ENCODE peak calls at places on chromosomes 13 and 19, in eight cellular contexts. A, S, J, L, V, I, N and W are unnamed samples.

GRCh38 chr19:4081441-4082129 is 14.9 kb upstream of the ZBTB7A start:
- DNase-seq in A (no peak), S (no peak), J (no peak), L (peak; percentile 65), V (no peak), I (no peak), N (no peak), W (no peak)

GRCh38 chr13:72458701-72459100 is 268.7 kb downstream of the MZT1 start:
- DNase-seq in A (no peak), S (peak; percentile 1), J (no peak), L (no peak), V (no peak), I (no peak), N (no peak), W (no peak)

GRCh38 chr19:52028780-52029123 is 573 bp upstream of the ZNF614 start:
- DNase-seq in A (no peak), S (no peak), J (no peak), L (no peak), V (no peak), I (no peak), N (no peak), W (no peak)

GRCh38 chr19:51372021-51372648 is 319 bp downstream of the NKG7 start:
- DNase-seq in A (no peak), S (no peak), J (no peak), L (no peak), V (no peak), I (no peak), N (no peak), W (no peak)

GRCh38 chr13:46592410-46592809 is 39.4 kb downstream of the LRCH1 start:
- DNase-seq in A (no peak), S (no peak), J (no peak), L (no peak), V (no peak), I (no peak), N (no peak), W (no peak)

GRCh38 chr13:32829676-32830091 is 186.5 kb upstream of the KL start:
- DNase-seq in A (no peak), S (peak; percentile 7), J (peak; percentile 17), L (no peak), V (no peak), I (no peak), N (no peak), W (no peak)

GRCh38 chr13:101258071-101258470 is 158.2 kb downstream of the NALCN start:
- DNase-seq in A (no peak), S (peak; percentile 31), J (peak; percentile 62), L (peak; percentile 49), V (no peak), I (peak; percentile 78), N (no peak), W (no peak)

GRCh38 chr13:25686831-25687495 is 315.2 kb downstream of the ATP8A2 start:
- DNase-seq in A (no peak), S (no peak), J (no peak), L (no peak), V (no peak), I (no peak), N (no peak), W (no peak)

GRCh38 chr19:42185281-42185680 is 32.2 kb downstream of the DEDD2 start:
- DNase-seq in A (no peak), S (no peak), J (peak; percentile 53), L (no peak), V (no peak), I (peak; percentile 25), N (no peak), W (no peak)

GRCh38 chr13:95275322-95276118 is 25.7 kb downstream of the ABCC4 start:
- DNase-seq in A (no peak), S (no peak), J (peak; percentile 52), L (no peak), V (no peak), I (no peak), N (no peak), W (no peak)

GRCh38 chr13:29543230-29544215 is 52.0 kb downstream of the SLC7A1 start:
- DNase-seq in A (peak; percentile 72), S (peak; percentile 17), J (no peak), L (no peak), V (no peak), I (peak; percentile 62), N (no peak), W (no peak)

GRCh38 chr13:38767506-38768265 is 80.8 kb downstream of the FREM2 start:
- DNase-seq in A (no peak), S (no peak), J (no peak), L (no peak), V (no peak), I (no peak), N (no peak), W (peak; percentile 16)

GRCh38 chr19:37227996-37228395 is 10.0 kb downstream of the ZNF383 start:
- DNase-seq in A (no peak), S (no peak), J (no peak), L (no peak), V (no peak), I (no peak), N (no peak), W (no peak)

GRCh38 chr13:111346281-111346680 is 25.8 kb downstream of the TEX29 start:
- DNase-seq in A (no peak), S (no peak), J (no peak), L (no peak), V (no peak), I (no peak), N (no peak), W (no peak)

GRCh38 chr19:29708553-29709439 is 6.3 kb downstream of the C19orf12 start:
- DNase-seq in A (no peak), S (no peak), J (peak; percentile 33), L (no peak), V (no peak), I (no peak), N (no peak), W (no peak)

GRCh38 chr19:11420429-11420893 is 1.3 kb upstream of the RGL3 start:
- DNase-seq in A (no peak), S (peak; percentile 11), J (peak; percentile 27), L (no peak), V (no peak), I (no peak), N (no peak), W (peak; percentile 1)